ENCODE peak calls at places on chromosomes 11 and 22, in ten cellular contexts. One of them, this sample, is unnamed.

GRCh38 chr11:17197431-17197898 is 10.3 kb downstream of the PIK3C2A start:
- DNase-seq in pancreas: no peak
- DNase-seq in GM10248: no peak
- DNase-seq in ACHN: peak; percentile 15
- DNase-seq in CD8-positive, alpha-beta memory T cell: no peak
- DNase-seq in left lung: no peak
- DNase-seq in amniotic stem cell: no peak
- DNase-seq in activated T-cell treated with anti-CD3 and anti-CD28 coated beads for 1 hour: no peak
- DNase-seq in HFFc6: peak; percentile 28
- DNase-seq in germinal center: no peak
- DNase-seq in this sample: no peak

GRCh38 chr22:50545522-50546325 is at the start of gene KLHDC7B:
- DNase-seq in pancreas: no peak
- DNase-seq in GM10248: peak; percentile 26
- DNase-seq in ACHN: no peak
- DNase-seq in CD8-positive, alpha-beta memory T cell: no peak
- DNase-seq in left lung: no peak
- DNase-seq in amniotic stem cell: no peak
- DNase-seq in activated T-cell treated with anti-CD3 and anti-CD28 coated beads for 1 hour: no peak
- DNase-seq in HFFc6: no peak
- DNase-seq in germinal center: no peak
- DNase-seq in this sample: no peak

GRCh38 chr11:123202155-123202714 is 7.2 kb upstream of the CLMP start:
- DNase-seq in pancreas: no peak
- DNase-seq in GM10248: no peak
- DNase-seq in ACHN: no peak
- DNase-seq in CD8-positive, alpha-beta memory T cell: no peak
- DNase-seq in left lung: no peak
- DNase-seq in amniotic stem cell: no peak
- DNase-seq in activated T-cell treated with anti-CD3 and anti-CD28 coated beads for 1 hour: no peak
- DNase-seq in HFFc6: peak; percentile 30
- DNase-seq in germinal center: no peak
- DNase-seq in this sample: no peak

GRCh38 chr11:104060004-104060403 is 23.6 kb downstream of the DDI1 start:
- DNase-seq in pancreas: no peak
- DNase-seq in GM10248: no peak
- DNase-seq in ACHN: no peak
- DNase-seq in CD8-positive, alpha-beta memory T cell: no peak
- DNase-seq in left lung: no peak
- DNase-seq in amniotic stem cell: no peak
- DNase-seq in activated T-cell treated with anti-CD3 and anti-CD28 coated beads for 1 hour: no peak
- DNase-seq in HFFc6: no peak
- DNase-seq in germinal center: no peak
- DNase-seq in this sample: no peak

GRCh38 chr22:47432683-47433082 is 670.2 kb downstream of the TBC1D22A start:
- DNase-seq in pancreas: no peak
- DNase-seq in GM10248: no peak
- DNase-seq in ACHN: no peak
- DNase-seq in CD8-positive, alpha-beta memory T cell: no peak
- DNase-seq in left lung: no peak
- DNase-seq in amniotic stem cell: no peak
- DNase-seq in activated T-cell treated with anti-CD3 and anti-CD28 coated beads for 1 hour: no peak
- DNase-seq in HFFc6: no peak
- DNase-seq in germinal center: no peak
- DNase-seq in this sample: no peak

GRCh38 chr11:125378596-125378995 is 117.5 kb downstream of the FEZ1 start:
- DNase-seq in pancreas: no peak
- DNase-seq in GM10248: no peak
- DNase-seq in ACHN: no peak
- DNase-seq in CD8-positive, alpha-beta memory T cell: no peak
- DNase-seq in left lung: no peak
- DNase-seq in amniotic stem cell: no peak
- DNase-seq in activated T-cell treated with anti-CD3 and anti-CD28 coated beads for 1 hour: no peak
- DNase-seq in HFFc6: no peak
- DNase-seq in germinal center: no peak
- DNase-seq in this sample: no peak

GRCh38 chr11:45669146-45669545 is 3.7 kb upstream of the CHST1 start:
- DNase-seq in pancreas: no peak
- DNase-seq in GM10248: no peak
- DNase-seq in ACHN: no peak
- DNase-seq in CD8-positive, alpha-beta memory T cell: no peak
- DNase-seq in left lung: no peak
- DNase-seq in amniotic stem cell: no peak
- DNase-seq in activated T-cell treated with anti-CD3 and anti-CD28 coated beads for 1 hour: no peak
- DNase-seq in HFFc6: no peak
- DNase-seq in germinal center: no peak
- DNase-seq in this sample: no peak

GRCh38 chr11:113532697-113533424 is 57.7 kb upstream of the DRD2 start:
- DNase-seq in pancreas: peak; percentile 73
- DNase-seq in GM10248: peak; percentile 69
- DNase-seq in ACHN: peak; percentile 61
- DNase-seq in CD8-positive, alpha-beta memory T cell: peak; percentile 24
- DNase-seq in left lung: peak; percentile 63
- DNase-seq in amniotic stem cell: peak; percentile 29
- DNase-seq in activated T-cell treated with anti-CD3 and anti-CD28 coated beads for 1 hour: peak; percentile 47
- DNase-seq in HFFc6: peak; percentile 43
- DNase-seq in germinal center: peak; percentile 36
- DNase-seq in this sample: peak; percentile 22

GRCh38 chr11:62922653-62923371 is 1.6 kb upstream of the CHRM1 start:
- DNase-seq in pancreas: no peak
- DNase-seq in GM10248: peak; percentile 76
- DNase-seq in ACHN: no peak
- DNase-seq in CD8-positive, alpha-beta memory T cell: no peak
- DNase-seq in left lung: no peak
- DNase-seq in amniotic stem cell: no peak
- DNase-seq in activated T-cell treated with anti-CD3 and anti-CD28 coated beads for 1 hour: no peak
- DNase-seq in HFFc6: no peak
- DNase-seq in germinal center: peak; percentile 50
- DNase-seq in this sample: no peak

GRCh38 chr11:126083829-126084607 is 21.4 kb upstream of the CDON start:
- DNase-seq in pancreas: no peak
- DNase-seq in GM10248: no peak
- DNase-seq in ACHN: no peak
- DNase-seq in CD8-positive, alpha-beta memory T cell: no peak
- DNase-seq in left lung: no peak
- DNase-seq in amniotic stem cell: no peak
- DNase-seq in activated T-cell treated with anti-CD3 and anti-CD28 coated beads for 1 hour: no peak
- DNase-seq in HFFc6: no peak
- DNase-seq in germinal center: no peak
- DNase-seq in this sample: no peak

GRCh38 chr11:40230821-40231220 is 1228.6 kb downstream of the LRRC4C start:
- DNase-seq in pancreas: no peak
- DNase-seq in GM10248: no peak
- DNase-seq in ACHN: no peak
- DNase-seq in CD8-positive, alpha-beta memory T cell: no peak
- DNase-seq in left lung: no peak
- DNase-seq in amniotic stem cell: no peak
- DNase-seq in activated T-cell treated with anti-CD3 and anti-CD28 coated beads for 1 hour: no peak
- DNase-seq in HFFc6: no peak
- DNase-seq in germinal center: no peak
- DNase-seq in this sample: no peak

GRCh38 chr11:22792497-22792896 is 37.1 kb downstream of the SVIP start:
- DNase-seq in pancreas: no peak
- DNase-seq in GM10248: no peak
- DNase-seq in ACHN: no peak
- DNase-seq in CD8-positive, alpha-beta memory T cell: no peak
- DNase-seq in left lung: no peak
- DNase-seq in amniotic stem cell: peak; percentile 3
- DNase-seq in activated T-cell treated with anti-CD3 and anti-CD28 coated beads for 1 hour: no peak
- DNase-seq in HFFc6: no peak
- DNase-seq in germinal center: no peak
- DNase-seq in this sample: no peak